ENCODE peak calls at places on chromosomes 2 and 18, in eight cellular contexts. H, X, D, Y, T, W, I and L are unnamed samples.

GRCh38 chr2:127475788-127476187 is 50.5 kb downstream of the IWS1 start:
- DNase-seq in H (no peak), X (no peak), D (no peak), Y (no peak), T (no peak), W (no peak), I (no peak), L (no peak)

GRCh38 chr2:44135307-44135706 is 33.4 kb upstream of the PPM1B start:
- DNase-seq in H (peak; percentile 81), X (no peak), D (no peak), Y (peak; percentile 10), T (no peak), W (no peak), I (no peak), L (no peak)

GRCh38 chr2:15984367-15985255 is 44.3 kb downstream of the MYCN start:
- DNase-seq in H (peak; percentile 52), X (no peak), D (no peak), Y (no peak), T (no peak), W (no peak), I (no peak), L (no peak)

GRCh38 chr18:79522451-79523220 is 126.9 kb downstream of the NFATC1 start:
- DNase-seq in H (no peak), X (peak; percentile 41), D (no peak), Y (no peak), T (no peak), W (no peak), I (peak; percentile 44), L (no peak)

GRCh38 chr2:184004289-184004944 is 593.9 kb upstream of the ZNF804A start:
- DNase-seq in H (no peak), X (no peak), D (no peak), Y (no peak), T (no peak), W (no peak), I (peak; percentile 16), L (peak; percentile 30)

GRCh38 chr2:224579411-224579810 is 5.8 kb downstream of the CUL3 start:
- DNase-seq in H (no peak), X (no peak), D (peak; percentile 46), Y (peak; percentile 22), T (no peak), W (no peak), I (no peak), L (no peak)

GRCh38 chr2:28624798-28625701 is 126.6 kb upstream of the PPP1CB start:
- DNase-seq in H (peak; percentile 44), X (peak; percentile 66), D (no peak), Y (peak; percentile 53), T (no peak), W (peak; percentile 86), I (peak; percentile 54), L (peak; percentile 52)

GRCh38 chr2:177010134-177010533 is 202.5 kb upstream of the HNRNPA3 start:
- DNase-seq in H (no peak), X (no peak), D (no peak), Y (no peak), T (no peak), W (no peak), I (no peak), L (no peak)

GRCh38 chr2:184597996-184598312 is 375 bp upstream of the ZNF804A start:
- DNase-seq in H (peak; percentile 8), X (no peak), D (peak; percentile 4), Y (no peak), T (no peak), W (no peak), I (no peak), L (no peak)

GRCh38 chr2:150732064-150732463 is 244.6 kb upstream of the RND3 start:
- DNase-seq in H (no peak), X (no peak), D (peak; percentile 78), Y (peak; percentile 75), T (peak; percentile 62), W (no peak), I (no peak), L (no peak)

GRCh38 chr18:78762753-78763152 is 216.9 kb upstream of the SALL3 start:
- DNase-seq in H (no peak), X (no peak), D (no peak), Y (no peak), T (no peak), W (no peak), I (no peak), L (no peak)

GRCh38 chr2:216849987-216850386 is 9.9 kb downstream of the TNP1 start:
- DNase-seq in H (no peak), X (no peak), D (peak; percentile 13), Y (no peak), T (no peak), W (peak; percentile 68), I (no peak), L (no peak)

GRCh38 chr2:124530203-124530602 is 505.1 kb downstream of the CNTNAP5 start:
- DNase-seq in H (no peak), X (no peak), D (no peak), Y (peak; percentile 21), T (no peak), W (no peak), I (no peak), L (no peak)

GRCh38 chr18:48330016-48330991 is 78.9 kb downstream of the ZBTB7C start:
- DNase-seq in H (no peak), X (no peak), D (peak; percentile 93), Y (peak; percentile 87), T (peak; percentile 48), W (no peak), I (no peak), L (no peak)

GRCh38 chr2:212517693-212518092 is 20.9 kb downstream of the ERBB4 start:
- DNase-seq in H (no peak), X (no peak), D (no peak), Y (no peak), T (no peak), W (no peak), I (no peak), L (no peak)
- TF ChIP-seq CTCF in H (no peak), X (no peak), D (no peak), Y (no peak), T (peak; percentile 16), W (no peak), I (no peak), L (no peak)

GRCh38 chr2:33134086-33134763 is 187.5 kb downstream of the LTBP1 start:
- DNase-seq in H (peak; percentile 10), X (no peak), D (peak; percentile 100), Y (peak; percentile 99), T (peak; percentile 96), W (peak; percentile 40), I (no peak), L (no peak)
- TF ChIP-seq CTCF in H (no peak), X (no peak), D (peak; percentile 30), Y (peak; percentile 29), T (no peak), W (no peak), I (no peak), L (no peak)

GRCh38 chr18:3851159-3851558 is 401.2 kb downstream of the TGIF1 start:
- DNase-seq in H (no peak), X (no peak), D (peak; percentile 31), Y (no peak), T (no peak), W (no peak), I (no peak), L (no peak)

GRCh38 chr18:3857544-3857943 is 407.6 kb downstream of the TGIF1 start:
- DNase-seq in H (no peak), X (no peak), D (peak; percentile 90), Y (peak; percentile 44), T (peak; percentile 10), W (no peak), I (no peak), L (no peak)

GRCh38 chr18:3855961-3856360 is 406.0 kb downstream of the TGIF1 start:
- DNase-seq in H (no peak), X (no peak), D (no peak), Y (no peak), T (no peak), W (no peak), I (no peak), L (no peak)

GRCh38 chr18:3848316-3848715 is 398.3 kb downstream of the TGIF1 start:
- DNase-seq in H (no peak), X (no peak), D (peak; percentile 13), Y (no peak), T (no peak), W (no peak), I (no peak), L (no peak)

GRCh38 chr18:3852321-3852720 is 402.3 kb downstream of the TGIF1 start:
- DNase-seq in H (peak; percentile 63), X (no peak), D (peak; percentile 22), Y (no peak), T (no peak), W (no peak), I (no peak), L (no peak)
- TF ChIP-seq CTCF in H (peak; percentile 52), X (no peak), D (no peak), Y (no peak), T (peak; percentile 9), W (no peak), I (no peak), L (no peak)

GRCh38 chr2:62724886-62725711 is 19.6 kb downstream of the EHBP1 start:
- DNase-seq in H (peak; percentile 73), X (peak; percentile 62), D (no peak), Y (no peak), T (no peak), W (peak; percentile 23), I (no peak), L (no peak)
- TF ChIP-seq CTCF in H (peak; percentile 79), X (no peak), D (no peak), Y (peak; percentile 20), T (no peak), W (no peak), I (peak; percentile 33), L (no peak)

GRCh38 chr2:235530735-235531134 is 36.9 kb downstream of the AGAP1 start:
- DNase-seq in H (no peak), X (no peak), D (no peak), Y (no peak), T (no peak), W (no peak), I (no peak), L (no peak)
- TF ChIP-seq CTCF in H (no peak), X (no peak), D (no peak), Y (no peak), T (no peak), W (no peak), I (no peak), L (no peak)

DNA sequence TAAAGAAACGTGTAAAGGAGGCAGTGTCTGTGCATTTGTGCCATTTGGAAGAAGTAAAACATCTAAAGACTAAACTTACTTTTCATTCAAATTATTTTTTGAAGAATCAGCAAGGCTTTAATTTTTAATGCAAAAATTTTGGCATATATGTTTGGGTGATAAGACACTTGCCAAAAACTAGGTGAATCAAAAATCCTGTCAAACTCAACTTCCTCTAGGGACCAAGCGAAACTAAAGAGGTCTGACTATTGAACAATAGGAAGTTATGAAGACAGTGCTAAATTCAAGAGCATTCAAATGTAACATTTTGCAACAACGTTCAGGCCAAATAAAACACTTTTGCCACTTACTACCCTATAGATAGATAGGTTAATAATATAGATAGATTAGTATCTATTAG is 306.1 kb downstream of the NOL4 start:
- DNase-seq in H (no peak), X (no peak), D (no peak), Y (no peak), T (no peak), W (no peak), I (no peak), L (no peak)
- TF ChIP-seq CTCF in H (no peak), X (no peak), D (no peak), Y (no peak), T (no peak), W (no peak), I (no peak), L (no peak)